ENCODE peak calls at places on chromosomes 5 and 9, in four cellular contexts. U, M, H and Q are unnamed samples. For H3K4me1 and H3K9me3, the result is how much of the 10 kb centered on the place peaks cover.

GRCh38 chr9:125329978-125330377 is 68.4 kb downstream of the GAPVD1 start:
- DNase-seq in U (no peak), M (no peak), H (peak), Q (no peak)

GRCh38 chr5:132265336-132266030 is 8.0 kb downstream of the PDLIM4 start:
- DNase-seq in U (no peak), M (no peak), H (peak), Q (peak)

GRCh38 chr5:151427258-151427657 is 20.1 kb upstream of the SLC36A1 start:
- DNase-seq in U (no peak), M (no peak), H (no peak), Q (no peak)

GRCh38 chr9:76717176-76717575 is 47.1 kb upstream of the PCA3 start:
- DNase-seq in U (no peak), M (no peak), H (no peak), Q (no peak)

GRCh38 chr9:18360005-18360404 is 113.9 kb upstream of the ADAMTSL1 start:
- DNase-seq in U (no peak), M (no peak), H (no peak), Q (no peak)

GRCh38 chr9:5509573-5509972 is 758 bp upstream of the PDCD1LG2 start:
- DNase-seq in U (no peak), M (no peak), H (peak), Q (no peak)

GRCh38 chr9:98983295-98984268 is 39.9 kb downstream of the COL15A1 start:
- DNase-seq in U (no peak), M (no peak), H (peak), Q (no peak)

GRCh38 chr9:89153618-89154017 is 25.0 kb downstream of the SHC3 start:
- DNase-seq in U (no peak), M (no peak), H (peak), Q (no peak)

GRCh38 chr5:168537176-168537575 is 8.1 kb downstream of the FBLL1 start:
- DNase-seq in U (no peak), M (no peak), H (no peak), Q (no peak)

GRCh38 chr9:70639853-70640814 is 225.7 kb upstream of the KLF9 start:
- DNase-seq in U (no peak), M (peak), H (peak), Q (no peak)

GRCh38 chr9:23771746-23772145 is 54.3 kb downstream of the ELAVL2 start:
- DNase-seq in U (no peak), M (no peak), H (no peak), Q (no peak)

GRCh38 chr5:117218789-117219188 is 644.2 kb upstream of the SEMA6A start:
- DNase-seq in U (no peak), M (no peak), H (no peak), Q (no peak)

GRCh38 chr5:129246088-129246487 is 151.5 kb downstream of the ISOC1 start:
- DNase-seq in U (no peak), M (no peak), H (no peak), Q (no peak)

GRCh38 chr5:174501461-174502069 is 222.8 kb upstream of the MSX2 start:
- DNase-seq in U (no peak), M (no peak), H (peak), Q (no peak)

GRCh38 chr9:76092572-76092971 is 202.1 kb downstream of the PCSK5 start:
- DNase-seq in U (no peak), M (no peak), H (no peak), Q (no peak)

DNA sequence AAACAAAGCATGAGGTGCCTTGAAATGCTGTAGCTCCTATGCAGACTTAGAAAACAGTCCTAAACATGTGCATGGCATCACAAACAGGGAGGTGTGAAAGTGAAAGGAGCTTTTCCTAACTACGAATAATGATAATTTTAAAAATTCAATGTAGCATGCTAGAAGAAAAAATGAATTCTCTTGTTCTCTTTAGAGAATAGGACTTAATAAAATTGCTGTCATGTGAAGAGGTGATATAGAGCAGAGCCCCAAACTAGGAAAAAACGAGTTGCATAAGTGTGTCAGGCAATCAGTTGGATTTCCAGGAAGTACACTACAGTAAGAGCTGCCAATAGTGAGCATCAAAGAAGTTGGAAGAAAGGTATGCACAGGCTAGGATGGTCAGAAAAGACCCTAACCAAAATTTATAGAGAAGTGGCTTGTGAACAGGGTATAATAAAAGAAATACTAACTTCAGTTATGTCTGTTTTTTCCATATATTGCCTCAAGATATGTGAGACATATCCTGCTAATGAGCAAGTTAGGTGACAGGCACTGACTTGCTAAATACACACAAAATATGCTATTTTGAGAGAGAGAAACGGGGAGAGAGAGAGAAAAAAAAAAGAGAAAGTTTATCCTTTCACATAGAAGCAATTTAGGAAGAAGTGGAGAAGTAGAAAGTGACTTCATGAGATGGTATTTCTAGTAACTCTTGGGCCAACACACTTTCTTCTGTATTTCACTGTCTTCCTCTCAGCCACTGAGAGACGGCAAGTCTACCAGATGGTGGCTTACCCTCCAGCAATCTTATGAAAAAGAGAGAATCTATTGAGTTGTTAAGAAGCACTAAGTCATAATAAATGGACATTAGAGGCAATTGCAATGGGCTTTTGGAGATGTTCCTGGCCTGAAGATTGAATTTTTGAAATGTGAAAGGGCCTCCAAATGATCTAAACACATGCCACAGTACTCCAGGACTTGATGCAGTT is 18.1 kb downstream of the ITGA2 start:
- DNase-seq in U (no peak), M (no peak), H (peak), Q (no peak)
- H3K4me1 ChIP-seq in U (under half), M (under half), H (half or more), Q (half or more)

DNA sequence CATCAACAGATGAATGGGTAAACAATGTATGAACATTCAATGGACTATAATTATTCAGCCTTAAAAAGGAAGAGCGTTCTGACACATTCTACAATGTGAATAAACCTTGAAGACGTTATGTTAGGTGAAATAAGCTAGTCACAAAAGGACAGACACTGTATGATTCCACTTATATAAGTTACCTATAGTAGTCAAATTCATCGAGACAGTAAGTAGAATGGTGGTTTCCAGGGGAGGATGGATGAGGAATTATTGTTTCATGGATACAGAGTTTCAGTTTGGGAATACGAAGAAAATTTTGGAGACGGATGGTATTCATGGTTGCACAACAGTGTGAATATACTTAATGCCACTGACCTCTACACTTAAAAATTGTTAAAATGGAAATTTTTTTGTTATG is 216.4 kb downstream of the CACNA1B start:
- DNase-seq in U (no peak), M (no peak), H (no peak), Q (no peak)
- H3K9me3 ChIP-seq in U (under half), M (under half), H (under half), Q (under half)

DNA sequence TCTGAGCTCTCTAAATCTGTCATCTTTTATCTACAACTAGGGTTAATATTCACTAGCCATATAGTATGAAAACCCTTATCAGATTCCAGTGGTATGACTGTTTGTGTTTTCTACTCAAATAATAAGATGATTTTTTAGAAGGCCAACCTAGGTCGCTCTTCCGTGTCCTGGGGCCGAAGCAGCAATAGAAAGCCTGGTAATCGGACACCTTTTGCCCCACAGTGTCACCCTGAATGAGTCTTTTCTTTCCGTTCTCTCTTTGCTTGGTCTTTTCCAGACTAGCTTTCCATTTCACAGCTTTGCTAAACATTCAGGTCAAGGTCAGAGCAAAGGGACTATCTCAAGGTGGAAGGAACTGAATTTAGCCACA is 243.3 kb upstream of the ANKRD55 start:
- DNase-seq in U (no peak), M (no peak), H (no peak), Q (no peak)
- H3K4me1 ChIP-seq in U (under half), M (under half), H (under half), Q (under half)

GRCh38 chr5:3597727-3598082 is 2.1 kb downstream of the IRX1 start:
- DNase-seq in U (no peak), M (no peak), H (peak), Q (no peak)

GRCh38 chr5:3598236-3598635 is 2.6 kb downstream of the IRX1 start:
- DNase-seq in U (no peak), M (no peak), H (peak), Q (no peak)

GRCh38 chr5:3598725-3599282 is 3.2 kb downstream of the IRX1 start:
- DNase-seq in U (no peak), M (no peak), H (peak), Q (no peak)

GRCh38 chr5:3596261-3596825 is 711 bp downstream of the IRX1 start:
- DNase-seq in U (no peak), M (no peak), H (peak), Q (peak)

GRCh38 chr5:3597002-3597726 is 1.5 kb downstream of the IRX1 start:
- DNase-seq in U (no peak), M (no peak), H (peak), Q (no peak)
- H3K9me3 ChIP-seq in U (under half), M (under half), H (under half), Q (under half)

DNA sequence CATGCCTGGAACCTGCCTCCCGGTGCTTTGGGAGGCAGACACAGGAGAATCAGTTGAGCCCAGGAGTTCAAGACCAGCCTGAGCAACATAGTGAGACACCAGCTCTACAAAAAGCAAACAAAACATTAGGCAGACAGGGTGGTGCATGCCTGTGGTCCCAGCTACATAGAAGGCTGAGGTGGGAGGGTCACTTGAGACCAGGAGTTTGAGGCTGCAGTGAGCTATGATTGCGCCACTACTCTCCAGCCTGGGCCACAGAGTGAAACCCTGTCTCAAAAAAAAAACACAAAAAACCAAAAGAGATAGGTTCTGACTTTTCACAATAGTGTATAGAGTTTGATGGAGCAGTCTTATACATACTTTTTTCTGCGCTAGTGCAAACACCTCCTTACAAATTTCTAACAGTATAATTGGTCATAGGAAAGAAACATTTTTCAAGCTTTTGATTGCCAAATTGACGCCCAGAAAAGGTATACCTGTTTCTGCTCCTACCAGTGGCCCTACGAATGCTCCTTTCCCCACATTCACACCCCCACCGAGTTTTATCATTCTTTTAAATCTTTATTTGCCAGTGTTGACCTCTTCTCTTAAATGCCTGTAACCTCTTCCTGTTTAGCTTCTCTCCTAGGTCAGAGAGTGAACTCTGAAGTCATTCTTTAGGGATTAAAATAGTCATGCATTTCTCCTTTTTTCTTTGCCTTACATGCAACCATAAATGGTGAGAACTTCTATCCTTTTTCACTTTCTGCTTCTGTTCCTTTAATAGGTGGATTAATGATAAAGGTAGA is 7.5 kb downstream of the DOCK8 start:
- DNase-seq in U (no peak), M (no peak), H (no peak), Q (no peak)
- H3K4me1 ChIP-seq in U (under half), M (under half), H (under half), Q (under half)

DNA sequence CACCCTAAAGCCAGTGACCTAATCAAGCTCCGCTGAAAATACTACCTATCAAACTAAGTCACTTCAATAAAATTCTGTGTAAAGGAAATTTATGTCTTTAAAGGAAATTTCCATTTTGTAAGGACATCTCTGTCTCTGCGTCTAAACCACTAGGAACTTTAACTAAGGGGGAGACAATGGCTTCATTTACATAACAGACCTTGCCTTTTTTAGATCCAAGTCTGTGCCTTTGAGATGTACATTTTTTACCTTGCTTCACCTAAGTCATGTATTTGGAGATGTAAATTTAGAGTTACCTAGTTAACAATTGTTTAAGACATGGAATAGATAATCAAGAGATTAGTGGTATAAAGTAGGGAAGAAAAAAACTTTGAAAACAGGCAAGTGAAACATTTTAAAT is 10.2 kb upstream of the GLT6D1 start:
- DNase-seq in U (no peak), M (no peak), H (no peak), Q (no peak)
- H3K9me3 ChIP-seq in U (under half), M (under half), H (under half), Q (under half)

DNA sequence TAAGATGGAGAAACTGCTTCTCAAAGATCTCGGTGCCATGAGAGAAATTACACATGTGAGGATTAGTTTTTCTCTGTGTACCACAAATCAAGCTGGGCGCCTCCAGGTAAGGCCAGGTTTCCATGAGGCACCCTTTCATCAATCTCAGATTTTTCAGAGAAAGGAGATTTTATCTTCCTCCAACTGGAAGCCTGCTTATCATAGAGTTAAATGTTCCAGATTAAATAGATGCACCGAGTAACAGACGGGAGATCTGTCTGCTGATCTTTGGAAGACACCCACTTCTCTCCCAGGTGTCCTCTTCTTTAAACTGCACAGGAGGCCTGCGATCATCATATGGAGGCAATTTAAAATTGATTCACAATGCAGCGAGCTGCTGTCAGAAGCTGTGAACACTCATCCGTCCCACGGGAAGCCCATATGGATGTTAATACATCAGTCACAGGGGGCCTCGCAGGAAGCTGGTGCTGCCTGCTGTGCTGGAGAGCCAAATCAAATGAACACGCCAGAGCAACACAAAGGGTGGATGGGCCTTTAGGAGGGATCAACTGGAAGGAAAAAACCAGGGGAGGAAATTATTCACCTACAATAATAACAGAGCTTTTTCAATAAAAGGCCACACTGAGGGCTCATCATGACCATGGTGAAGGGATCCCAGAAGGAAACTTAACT is 93.3 kb downstream of the TLE1 start:
- DNase-seq in U (no peak), M (no peak), H (no peak), Q (no peak)
- H3K4me1 ChIP-seq in U (under half), M (under half), H (under half), Q (under half)

GRCh38 chr5:25618821-25619220 is 974.0 kb upstream of the CDH10 start:
- DNase-seq in U (no peak), M (no peak), H (no peak), Q (no peak)

DNA sequence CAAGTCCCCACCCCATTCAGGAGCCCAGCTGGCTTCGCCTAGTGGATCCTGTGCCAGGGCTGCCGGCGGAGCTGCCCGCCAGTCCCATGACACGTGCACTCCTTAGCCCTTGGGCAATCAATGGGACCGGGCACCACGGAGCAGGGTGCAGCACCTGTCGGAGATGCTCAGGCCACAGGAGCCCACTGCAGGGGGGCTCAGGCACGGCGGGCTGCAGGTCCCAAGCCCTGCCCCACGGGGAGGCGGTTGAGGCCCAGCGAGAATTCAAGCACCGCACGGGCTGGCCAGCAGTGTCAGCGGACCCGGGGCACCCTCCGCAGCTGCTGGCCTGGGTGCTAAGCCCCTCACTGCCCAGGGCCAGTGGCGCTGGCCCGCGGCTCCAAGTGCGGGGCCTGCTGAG is 969.7 kb upstream of the CDH10 start:
- DNase-seq in U (no peak), M (no peak), H (no peak), Q (no peak)
- H3K9me3 ChIP-seq in U (under half), M (under half), H (under half), Q (under half)